ENCODE peak calls at places on chromosomes 3 and 15, in eight cellular contexts. Z is lower lobe of right lung; I is neural crest cell; N is LNCaP clone FGC; W is lung; H is CD4-positive, alpha-beta T cell; K is activated B cell treated with CpG ODN at 0.5 μM for 24 hours; A is glutamatergic neuron. F is an unnamed sample.

GRCh38 chr3:187139126-187139894 is at the start of gene RPL39L:
- DNase-seq in Z (peak), I (peak), N (no peak), W (peak), H (peak), K (peak), A (peak), F (peak)

GRCh38 chr3:49842843-49843242 is 13.5 kb downstream of the TRAIP start:
- DNase-seq in Z (no peak), I (no peak), N (no peak), W (no peak), H (no peak), K (no peak), A (no peak), F (no peak)

GRCh38 chr3:194070634-194071409 is 65.1 kb upstream of the HES1 start:
- DNase-seq in Z (peak), I (peak), N (peak), W (peak), H (peak), K (peak), A (peak), F (peak)

GRCh38 chr15:70532536-70533186 is 230.7 kb downstream of the UACA start:
- DNase-seq in Z (no peak), I (no peak), N (no peak), W (no peak), H (no peak), K (no peak), A (no peak), F (no peak)

GRCh38 chr15:70147178-70147760 is 49.6 kb upstream of the TLE3 start:
- DNase-seq in Z (no peak), I (no peak), N (no peak), W (no peak), H (no peak), K (no peak), A (no peak), F (no peak)

GRCh38 chr15:57060799-57061198 is 142.4 kb downstream of the TCF12 start:
- DNase-seq in Z (no peak), I (no peak), N (no peak), W (no peak), H (no peak), K (no peak), A (no peak), F (no peak)

GRCh38 chr3:98985406-98985805 is 83.9 kb upstream of the DCBLD2 start:
- DNase-seq in Z (no peak), I (no peak), N (no peak), W (no peak), H (no peak), K (no peak), A (no peak), F (no peak)

GRCh38 chr3:72033709-72034428 is 248.9 kb upstream of the PROK2 start:
- DNase-seq in Z (no peak), I (no peak), N (no peak), W (no peak), H (no peak), K (no peak), A (no peak), F (no peak)

GRCh38 chr3:193572426-193572908 is 17.8 kb upstream of the ATP13A4 start:
- DNase-seq in Z (no peak), I (peak), N (no peak), W (peak), H (peak), K (no peak), A (peak), F (peak)

GRCh38 chr3:9930804-9931418 is 2.7 kb upstream of the CRELD1 start:
- DNase-seq in Z (no peak), I (no peak), N (no peak), W (no peak), H (no peak), K (no peak), A (no peak), F (no peak)

GRCh38 chr3:108391917-108392585 is 95.7 kb downstream of the HHLA2 start:
- DNase-seq in Z (no peak), I (no peak), N (peak), W (no peak), H (no peak), K (no peak), A (no peak), F (no peak)

GRCh38 chr15:31472636-31473383 is 146.2 kb downstream of the KLF13 start:
- DNase-seq in Z (no peak), I (no peak), N (no peak), W (no peak), H (peak), K (no peak), A (no peak), F (peak)

GRCh38 chr3:72439321-72440183 is 408.7 kb downstream of the SHQ1 start:
- DNase-seq in Z (no peak), I (no peak), N (no peak), W (no peak), H (no peak), K (no peak), A (no peak), F (no peak)

GRCh38 chr15:55683366-55683765 is 59.6 kb downstream of the PRTG start:
- DNase-seq in Z (no peak), I (no peak), N (no peak), W (no peak), H (no peak), K (no peak), A (no peak), F (no peak)

DNA sequence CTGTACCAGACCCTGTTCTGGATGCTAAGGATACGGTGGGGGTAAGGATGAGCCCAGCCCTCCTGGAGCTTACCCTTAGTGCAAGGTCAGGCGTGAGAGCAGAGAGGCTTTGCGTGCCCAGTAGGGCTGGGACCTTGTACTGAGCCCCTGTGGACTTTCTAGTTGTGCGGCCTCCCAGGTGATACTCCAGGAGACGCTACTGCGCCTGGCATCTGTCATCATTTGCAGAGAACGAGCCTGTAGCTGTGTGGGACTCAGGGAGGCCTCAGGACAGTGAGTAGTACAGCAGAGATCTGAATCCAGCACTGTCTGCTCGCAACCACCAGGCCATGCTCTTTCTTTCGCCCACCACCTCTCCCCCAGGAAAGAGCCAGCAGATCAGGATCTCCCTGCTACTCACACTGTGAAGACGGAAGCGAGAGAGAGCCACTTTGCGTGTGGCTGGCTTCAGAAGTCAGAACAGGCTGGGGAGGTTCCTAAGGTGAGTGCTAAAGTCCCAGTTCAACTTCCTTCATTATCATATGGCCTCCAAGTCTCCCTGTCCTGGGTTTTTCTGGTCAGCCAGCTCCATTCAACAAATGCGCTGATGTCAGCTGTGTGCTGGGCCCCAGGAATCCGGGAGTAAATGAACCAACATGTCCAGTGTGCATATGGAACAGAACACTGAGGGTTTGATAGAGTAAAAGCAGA is 38.2 kb upstream of the ITGA11 start:
- DNase-seq in Z (no peak), I (no peak), N (peak), W (no peak), H (no peak), K (no peak), A (no peak), F (no peak)
- TF ChIP-seq CTCF in Z (no peak), I (no peak), N (no peak), W (no peak), H (no peak), K (no peak), A (no peak), F (no peak)

DNA sequence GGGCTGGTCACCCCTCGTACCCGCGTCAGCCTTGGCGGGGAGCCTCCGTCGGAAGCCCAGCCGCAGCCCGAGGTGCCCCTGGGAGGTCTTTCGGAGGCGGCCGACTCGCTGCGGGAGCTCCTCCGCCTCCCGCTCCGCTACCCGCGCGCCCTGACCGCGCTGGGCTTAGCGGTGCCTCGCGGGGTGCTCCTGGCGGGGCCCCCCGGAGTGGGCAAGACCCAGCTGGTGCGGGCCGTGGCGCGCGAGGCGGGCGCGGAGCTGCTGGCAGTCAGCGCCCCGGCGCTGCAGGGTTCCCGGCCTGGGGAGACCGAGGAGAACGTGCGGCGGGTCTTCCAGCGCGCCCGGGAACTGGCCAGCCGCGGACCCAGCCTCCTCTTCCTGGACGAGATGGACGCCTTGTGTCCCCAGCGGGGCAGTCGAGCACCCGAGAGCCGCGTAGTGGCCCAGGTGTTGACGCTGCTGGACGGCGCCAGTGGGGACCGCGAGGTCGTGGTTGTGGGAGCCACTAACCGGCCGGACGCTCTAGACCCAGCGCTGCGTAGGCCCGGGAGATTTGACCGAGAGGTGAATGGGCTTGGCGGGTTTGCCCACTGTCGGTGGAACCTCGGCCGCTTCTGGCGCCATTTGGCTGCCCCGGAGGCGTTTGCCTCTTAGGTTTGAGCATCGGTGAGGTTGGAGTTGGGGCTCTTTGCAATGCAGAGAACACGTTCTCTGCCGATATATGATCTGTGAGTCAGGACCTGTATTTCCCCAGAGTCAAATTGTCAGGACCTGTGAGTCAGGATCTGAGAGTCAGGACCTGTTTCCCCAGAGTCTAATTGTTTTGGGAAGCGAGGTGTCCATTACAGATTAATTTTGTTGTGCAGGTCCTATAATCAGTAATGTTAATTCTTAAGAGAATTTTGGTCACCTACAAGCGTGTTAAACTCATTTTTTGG is 24.9 kb upstream of the GATM start:
- DNase-seq in Z (peak), I (peak), N (no peak), W (peak), H (peak), K (peak), A (peak), F (peak)
- TF ChIP-seq CTCF in Z (no peak), I (no peak), N (no peak), W (no peak), H (no peak), K (no peak), A (no peak), F (no peak)

GRCh38 chr3:43638594-43639447 is 17.0 kb upstream of the ANO10 start:
- DNase-seq in Z (peak), I (no peak), N (no peak), W (peak), H (peak), K (no peak), A (no peak), F (no peak)
- TF ChIP-seq CTCF in Z (peak), I (no peak), N (peak), W (no peak), H (no peak), K (no peak), A (no peak), F (peak)

GRCh38 chr3:35778201-35778600 is 138.9 kb downstream of the ARPP21 start:
- DNase-seq in Z (no peak), I (no peak), N (no peak), W (no peak), H (no peak), K (no peak), A (peak), F (no peak)

GRCh38 chr3:35776346-35776745 is 137.0 kb downstream of the ARPP21 start:
- DNase-seq in Z (no peak), I (no peak), N (no peak), W (no peak), H (no peak), K (no peak), A (no peak), F (no peak)

GRCh38 chr3:35777563-35777962 is 138.2 kb downstream of the ARPP21 start:
- DNase-seq in Z (no peak), I (no peak), N (no peak), W (no peak), H (no peak), K (no peak), A (no peak), F (no peak)

GRCh38 chr3:35773398-35773797 is 134.1 kb downstream of the ARPP21 start:
- DNase-seq in Z (no peak), I (no peak), N (no peak), W (no peak), H (no peak), K (no peak), A (no peak), F (no peak)

DNA sequence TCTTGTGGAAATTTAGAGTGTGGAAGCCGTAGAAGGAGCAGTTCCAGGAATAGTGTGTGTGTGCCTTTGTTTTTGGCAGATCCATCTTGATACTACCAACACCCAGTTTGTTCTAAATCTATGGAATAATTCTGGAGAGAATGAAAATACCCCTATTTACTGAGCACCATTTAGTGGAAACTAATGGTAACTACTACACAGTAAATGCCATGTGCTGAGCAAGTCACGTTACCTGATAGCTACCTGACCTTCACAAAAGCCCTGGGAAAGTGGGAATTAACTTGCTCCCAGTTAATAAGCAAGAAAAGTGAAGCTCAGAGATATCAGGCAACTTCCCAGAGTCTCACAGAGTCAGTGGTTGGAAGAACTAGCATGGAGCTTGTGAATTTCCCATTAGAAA is 137.7 kb downstream of the ARPP21 start:
- DNase-seq in Z (no peak), I (no peak), N (no peak), W (no peak), H (no peak), K (no peak), A (no peak), F (no peak)
- TF ChIP-seq CTCF in Z (no peak), I (no peak), N (no peak), W (no peak), H (no peak), K (no peak), A (no peak), F (no peak)

GRCh38 chr3:155991847-155992246 is 121.4 kb downstream of the GMPS start:
- DNase-seq in Z (no peak), I (no peak), N (no peak), W (no peak), H (no peak), K (no peak), A (no peak), F (no peak)

GRCh38 chr3:155991291-155991690 is 120.8 kb downstream of the GMPS start:
- DNase-seq in Z (no peak), I (no peak), N (no peak), W (no peak), H (no peak), K (no peak), A (no peak), F (no peak)

GRCh38 chr3:155995525-155996370 is 124.6 kb upstream of the KCNAB1 start:
- DNase-seq in Z (no peak), I (no peak), N (no peak), W (no peak), H (no peak), K (no peak), A (no peak), F (no peak)
- TF ChIP-seq CTCF in Z (peak), I (peak), N (peak), W (no peak), H (peak), K (no peak), A (peak), F (no peak)

DNA sequence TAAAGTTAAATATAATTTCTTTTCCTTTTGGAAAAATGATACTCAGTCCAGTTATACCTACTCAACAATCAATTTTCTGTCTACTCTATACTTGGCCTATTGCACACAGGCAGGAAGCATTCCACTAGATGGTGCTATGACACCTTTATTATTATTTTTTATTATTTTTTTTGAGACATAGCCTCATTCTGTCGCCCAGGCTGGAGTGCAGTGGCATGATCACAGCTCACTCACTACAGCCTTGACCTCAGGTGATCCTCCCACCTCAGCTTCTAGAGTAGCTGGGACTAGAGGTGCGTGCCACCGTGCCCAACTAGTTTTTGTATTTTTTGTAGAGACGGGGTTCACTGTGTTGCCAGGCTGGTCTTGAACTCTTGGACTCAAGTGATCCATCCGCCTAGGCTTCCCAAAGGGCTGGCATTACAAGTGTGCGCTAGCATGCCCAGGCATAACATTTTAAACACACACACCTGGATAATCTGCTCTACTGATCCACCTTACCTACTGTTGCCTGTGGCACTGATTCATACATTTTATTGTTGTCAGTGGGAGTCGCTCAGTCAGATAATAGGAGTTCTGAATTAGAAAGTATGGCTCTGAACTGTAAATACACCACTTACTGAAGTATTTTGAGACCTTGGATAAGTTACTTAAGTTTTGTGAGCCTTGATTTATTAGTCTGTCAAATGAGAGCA is 56.2 kb downstream of the EIF3J start:
- DNase-seq in Z (no peak), I (no peak), N (no peak), W (no peak), H (no peak), K (no peak), A (no peak), F (no peak)
- TF ChIP-seq CTCF in Z (peak), I (peak), N (no peak), W (peak), H (peak), K (no peak), A (peak), F (no peak)

F was measured in mucosa of descending colon.